ENCODE peak calls at places on chromosomes 6 and 20, in four cellular contexts. S, P, Q and X are unnamed samples.

GRCh38 chr6:22205266-22205665 is 91.6 kb downstream of the PRL start:
- DNase-seq in S (no peak), P (no peak), Q (no peak), X (no peak)

GRCh38 chr6:5103250-5103649 is 18.1 kb downstream of the PPP1R3G start:
- DNase-seq in S (peak), P (no peak), Q (no peak), X (no peak)

GRCh38 chr6:170221753-170222400 is 69.0 kb downstream of the DLL1 start:
- DNase-seq in S (no peak), P (no peak), Q (no peak), X (no peak)

GRCh38 chr20:1830240-1830639 is 65.0 kb upstream of the SIRPA start:
- DNase-seq in S (peak), P (no peak), Q (peak), X (peak)

GRCh38 chr20:8798505-8798904 is 270.4 kb upstream of the PLCB4 start:
- DNase-seq in S (no peak), P (no peak), Q (peak), X (no peak)

GRCh38 chr6:147615659-147616456 is 107.4 kb downstream of the SAMD5 start:
- DNase-seq in S (no peak), P (no peak), Q (no peak), X (no peak)

GRCh38 chr20:10502098-10502526 is 67.0 kb downstream of the SLX4IP start:
- DNase-seq in S (no peak), P (no peak), Q (no peak), X (no peak)

GRCh38 chr20:2304180-2304579 is 8.4 kb downstream of the TGM3 start:
- DNase-seq in S (no peak), P (no peak), Q (no peak), X (no peak)

GRCh38 chr6:45433533-45434400 is 56.0 kb upstream of the SUPT3H start:
- DNase-seq in S (no peak), P (no peak), Q (no peak), X (no peak)

GRCh38 chr6:13487122-13488014 is at the start of gene GFOD1:
- DNase-seq in S (peak), P (peak), Q (peak), X (peak)
- TF ChIP-seq CTCF in S (no peak), P (no peak), Q (peak), X (no peak)

DNA sequence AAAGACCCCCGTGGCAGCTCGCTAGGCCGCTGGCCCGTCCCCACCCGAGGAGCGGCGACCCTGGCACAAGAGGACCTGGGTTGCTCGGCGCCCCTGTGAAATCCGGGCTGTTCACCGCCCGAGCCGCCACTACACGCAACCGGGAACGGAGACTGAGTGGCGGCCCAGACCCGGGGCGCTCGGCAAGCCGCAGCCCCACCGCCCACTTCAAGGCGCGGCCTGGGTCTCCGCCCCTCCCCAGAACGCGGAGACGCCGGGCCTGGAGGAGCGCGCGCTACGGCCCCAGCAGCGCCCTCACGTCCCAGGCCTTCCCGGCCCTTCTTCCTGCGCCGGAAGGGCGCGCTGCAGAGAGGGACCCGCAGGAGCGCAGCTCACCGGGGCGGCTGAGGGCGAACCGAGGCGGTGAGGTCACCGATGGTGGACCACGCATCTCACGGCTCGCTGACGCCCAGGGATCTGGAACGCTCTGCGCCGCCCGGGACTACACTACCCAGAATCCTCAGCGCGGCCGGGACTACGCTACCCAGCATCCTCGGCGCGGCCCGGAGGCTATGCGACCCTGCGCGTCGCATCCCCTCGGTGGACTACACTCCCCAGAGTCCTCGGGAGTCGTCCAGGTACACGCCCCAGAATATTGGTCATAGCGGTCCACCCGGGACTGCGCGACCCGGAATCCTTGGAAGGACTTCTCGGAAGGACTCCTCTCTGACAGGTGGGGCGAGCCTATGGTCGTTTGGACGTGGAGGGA is at the start of gene ZNF337:
- DNase-seq in S (peak), P (peak), Q (peak), X (peak)
- TF ChIP-seq CTCF in S (no peak), P (peak), Q (peak), X (no peak)

DNA sequence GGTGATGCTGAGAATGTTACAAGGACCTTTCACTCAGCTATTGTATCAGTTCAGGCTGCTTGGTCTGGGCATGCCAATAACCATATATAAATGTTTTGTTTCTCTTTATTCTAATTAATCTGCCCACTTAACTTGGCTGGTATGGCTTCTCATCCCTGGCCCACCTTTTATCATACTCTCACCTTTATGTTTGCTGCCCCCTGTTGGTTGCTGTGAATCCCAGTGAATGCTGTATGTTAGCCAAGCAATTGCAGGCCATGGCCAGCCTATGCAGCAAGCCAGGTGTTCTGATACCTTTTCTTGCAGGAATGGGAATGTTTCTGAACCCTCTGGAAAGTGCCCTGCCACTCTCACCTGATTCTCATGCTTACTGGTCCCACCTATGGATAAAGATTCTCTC is 54.6 kb downstream of the PCSK2 start:
- DNase-seq in S (peak), P (peak), Q (no peak), X (peak)
- TF ChIP-seq CTCF in S (no peak), P (peak), Q (peak), X (no peak)

GRCh38 chr6:31474871-31475286 is 23.1 kb upstream of the MICB start:
- DNase-seq in S (no peak), P (no peak), Q (no peak), X (peak)
- TF ChIP-seq CTCF in S (no peak), P (peak), Q (peak), X (no peak)

DNA sequence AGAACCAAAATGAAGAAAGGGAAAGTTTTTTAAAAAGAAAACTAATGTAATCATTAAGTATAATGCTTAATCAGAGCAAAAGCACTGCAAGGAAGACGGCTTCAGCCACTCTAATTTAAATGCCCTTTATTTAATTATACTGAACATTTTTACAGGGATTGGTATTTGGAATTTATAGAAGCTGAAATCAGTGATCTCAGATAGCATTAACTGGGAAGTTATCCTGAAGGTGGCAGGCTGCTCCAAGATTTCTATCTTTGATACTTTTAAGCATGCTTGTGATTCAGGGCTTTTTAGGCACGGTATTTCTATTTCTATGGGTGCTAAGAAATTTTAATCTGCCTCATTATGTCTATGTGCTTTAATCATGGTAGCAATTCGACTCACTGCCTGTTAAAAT is 1.3 kb upstream of the NDUFAF4 start:
- DNase-seq in S (peak), P (peak), Q (no peak), X (no peak)
- TF ChIP-seq CTCF in S (peak), P (peak), Q (peak), X (peak)

GRCh38 chr6:34900321-34901031 is 11.4 kb downstream of the ANKS1A start:
- DNase-seq in S (no peak), P (no peak), Q (no peak), X (no peak)
- TF ChIP-seq CTCF in S (no peak), P (no peak), Q (no peak), X (no peak)

DNA sequence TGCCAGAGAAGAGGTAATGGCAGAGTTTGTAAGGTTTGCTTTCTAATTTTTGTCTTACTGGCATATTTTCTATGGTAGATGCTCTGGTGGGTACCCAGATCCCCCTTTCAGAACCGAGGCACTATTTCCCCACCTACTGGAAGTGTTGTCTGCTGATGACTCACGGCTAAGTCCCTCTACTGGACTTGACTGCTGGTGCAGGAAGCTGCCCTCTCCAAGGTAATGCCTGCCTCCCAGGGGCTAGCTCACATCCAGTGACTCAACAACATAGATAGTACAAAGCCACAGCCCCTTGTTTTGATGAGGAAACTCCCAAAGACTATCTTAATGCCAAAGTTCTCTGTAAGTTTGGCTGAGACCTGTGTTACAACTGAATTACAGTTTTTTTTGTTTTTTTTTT is 285.4 kb upstream of the FLRT3 start:
- DNase-seq in S (peak), P (no peak), Q (no peak), X (no peak)
- TF ChIP-seq CTCF in S (peak), P (no peak), Q (no peak), X (no peak)